ENCODE peak calls at places on chromosomes 12 and 14, in ten cellular contexts. P is SK-N-MC, V is IMR-90, I is adipocyte, U is astrocyte, D is PC-3, J is GM23248, W is neural progenitor cell, H is mammary epithelial cell, C is MM.1S. X is an unnamed sample.

GRCh38 chr14:69770559-69770958 is 3.6 kb downstream of the SRSF5 start:
- DNase-seq in P (no peak), V (no peak), I (no peak), U (no peak), D (no peak), J (no peak), W (no peak), H (no peak), C (no peak), X (no peak)

GRCh38 chr14:93619176-93619793 is 169.0 kb downstream of the PRIMA1 start:
- DNase-seq in P (peak), V (peak), I (peak), U (peak), D (peak), J (peak), W (peak), H (peak), C (peak), X (peak)

GRCh38 chr12:44817687-44818086 is 58.4 kb downstream of the NELL2 start:
- DNase-seq in P (no peak), V (no peak), I (no peak), U (no peak), D (no peak), J (no peak), W (no peak), H (no peak), C (no peak), X (no peak)

GRCh38 chr14:70171719-70172118 is 17.0 kb downstream of the SLC8A3 start:
- DNase-seq in P (no peak), V (no peak), I (no peak), U (no peak), D (no peak), J (no peak), W (no peak), H (no peak), C (no peak), X (no peak)

GRCh38 chr12:44117368-44117767 is 281.5 kb downstream of the TMEM117 start:
- DNase-seq in P (no peak), V (peak), I (no peak), U (no peak), D (peak), J (peak), W (no peak), H (peak), C (no peak), X (no peak)

GRCh38 chr12:94039914-94040313 is 108.5 kb upstream of the PLXNC1 start:
- DNase-seq in P (no peak), V (peak), I (peak), U (no peak), D (no peak), J (peak), W (no peak), H (no peak), C (no peak), X (no peak)

GRCh38 chr12:14272954-14273910 is 92.2 kb upstream of the ATF7IP start:
- DNase-seq in P (no peak), V (peak), I (no peak), U (no peak), D (peak), J (no peak), W (no peak), H (peak), C (no peak), X (no peak)

GRCh38 chr12:47193066-47193465 is 113.3 kb upstream of the AMIGO2 start:
- DNase-seq in P (no peak), V (no peak), I (no peak), U (no peak), D (no peak), J (no peak), W (no peak), H (no peak), C (no peak), X (no peak)

GRCh38 chr14:76098916-76099675 is 52.6 kb upstream of the GPATCH2L start:
- DNase-seq in P (no peak), V (no peak), I (no peak), U (no peak), D (no peak), J (no peak), W (no peak), H (no peak), C (no peak), X (no peak)

GRCh38 chr14:25303934-25304333 is 254.0 kb upstream of the STXBP6 start:
- DNase-seq in P (no peak), V (no peak), I (no peak), U (no peak), D (no peak), J (no peak), W (no peak), H (no peak), C (no peak), X (no peak)

GRCh38 chr14:89466939-89467338 is 49.9 kb upstream of the FOXN3 start:
- DNase-seq in P (no peak), V (peak), I (no peak), U (no peak), D (no peak), J (no peak), W (no peak), H (no peak), C (no peak), X (no peak)

GRCh38 chr12:98644433-98644711 is 216 bp downstream of the IKBIP start:
- DNase-seq in P (no peak), V (no peak), I (no peak), U (no peak), D (no peak), J (no peak), W (no peak), H (peak), C (no peak), X (no peak)

GRCh38 chr14:55249423-55249822 is 21.8 kb upstream of the FBXO34 start:
- DNase-seq in P (no peak), V (peak), I (no peak), U (peak), D (peak), J (peak), W (no peak), H (no peak), C (no peak), X (no peak)

GRCh38 chr14:53628747-53629146 is 327.9 kb downstream of the BMP4 start:
- DNase-seq in P (no peak), V (no peak), I (no peak), U (no peak), D (no peak), J (no peak), W (no peak), H (no peak), C (no peak), X (no peak)

GRCh38 chr12:77031745-77032144 is 33.6 kb downstream of the E2F7 start:
- DNase-seq in P (no peak), V (peak), I (no peak), U (peak), D (no peak), J (peak), W (no peak), H (peak), C (no peak), X (no peak)

GRCh38 chr14:106286697-106287290 is 760.4 kb downstream of the TMEM121 start:
- DNase-seq in P (no peak), V (no peak), I (no peak), U (no peak), D (no peak), J (no peak), W (no peak), H (no peak), C (no peak), X (no peak)

GRCh38 chr14:58617619-58618018 is 20.1 kb upstream of the DACT1 start:
- DNase-seq in P (no peak), V (peak), I (no peak), U (peak), D (no peak), J (peak), W (no peak), H (no peak), C (no peak), X (no peak)

GRCh38 chr14:87065366-87065765 is 927.6 kb downstream of the GALC start:
- DNase-seq in P (no peak), V (no peak), I (no peak), U (no peak), D (no peak), J (no peak), W (no peak), H (no peak), C (no peak), X (no peak)

GRCh38 chr12:52415870-52416750 is 10.0 kb upstream of the KRT82 start:
- DNase-seq in P (no peak), V (peak), I (peak), U (peak), D (peak), J (peak), W (no peak), H (peak), C (no peak), X (peak)

GRCh38 chr12:124611559-124612391 is 44.4 kb upstream of the NCOR2 start:
- DNase-seq in P (no peak), V (no peak), I (no peak), U (no peak), D (no peak), J (no peak), W (no peak), H (no peak), C (no peak), X (no peak)

GRCh38 chr14:55645148-55645547 is 65.1 kb downstream of the KTN1 start:
- DNase-seq in P (no peak), V (no peak), I (no peak), U (no peak), D (no peak), J (no peak), W (no peak), H (no peak), C (no peak), X (no peak)

GRCh38 chr12:73935817-73936216 is 601.8 kb upstream of the ATXN7L3B start:
- DNase-seq in P (no peak), V (no peak), I (peak), U (no peak), D (peak), J (no peak), W (peak), H (peak), C (peak), X (no peak)

GRCh38 chr12:115374480-115375187 is 690.7 kb upstream of the TBX3 start:
- DNase-seq in P (no peak), V (no peak), I (no peak), U (no peak), D (no peak), J (no peak), W (no peak), H (peak), C (no peak), X (no peak)

GRCh38 chr14:54120260-54120659 is 163.6 kb upstream of the BMP4 start:
- DNase-seq in P (no peak), V (no peak), I (no peak), U (peak), D (no peak), J (no peak), W (no peak), H (no peak), C (no peak), X (no peak)

GRCh38 chr12:24424376-24424775 is 474.9 kb upstream of the SOX5 start:
- DNase-seq in P (no peak), V (no peak), I (no peak), U (no peak), D (no peak), J (no peak), W (no peak), H (no peak), C (no peak), X (no peak)

GRCh38 chr12:29591140-29592020 is 93.9 kb upstream of the OVCH1 start:
- DNase-seq in P (no peak), V (peak), I (peak), U (no peak), D (no peak), J (peak), W (peak), H (no peak), C (no peak), X (no peak)

DNA sequence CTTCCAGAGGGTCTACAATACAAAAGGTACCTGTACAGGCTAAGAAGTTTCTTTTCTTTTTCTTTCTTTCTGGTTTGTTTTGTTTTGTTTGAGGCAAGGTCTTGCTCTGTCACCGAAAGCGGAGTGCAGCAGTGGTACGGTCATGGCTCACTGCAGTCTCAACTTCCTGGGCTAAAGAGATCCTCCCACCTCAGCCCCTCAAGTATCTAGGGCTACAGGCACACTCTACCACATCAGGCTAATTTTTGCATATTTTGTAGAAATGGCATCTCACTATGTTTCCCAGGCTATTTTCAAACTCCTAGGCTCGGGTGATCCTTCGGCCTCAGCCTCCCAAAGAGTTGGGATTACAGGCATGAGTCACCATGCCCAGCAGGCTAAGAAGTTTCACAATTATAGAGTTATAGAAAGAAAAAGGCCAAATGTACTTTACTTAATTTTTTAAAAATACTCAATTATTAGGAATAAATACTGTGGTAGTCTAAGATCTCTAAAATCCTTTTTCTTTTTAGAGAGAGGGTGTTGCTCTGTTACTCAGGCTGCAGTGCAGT is 3.0 kb upstream of the PIGH start:
- DNase-seq in P (no peak), V (no peak), I (peak), U (no peak), D (peak), J (no peak), W (no peak), H (peak), C (no peak), X (no peak)
- H3K4me3 ChIP-seq in P (no peak), V (no peak), I (no peak), U (no peak), D (no peak), J (no peak), W (no peak), H (no peak), C (no peak), X (no peak)

GRCh38 chr12:58323676-58324075 is 382.3 kb downstream of the ATP23 start:
- DNase-seq in P (no peak), V (peak), I (no peak), U (no peak), D (no peak), J (no peak), W (no peak), H (no peak), C (no peak), X (no peak)
- H3K9ac ChIP-seq in P (no peak), V (no peak), I (no peak), U (no peak), D (no peak), J (no peak), W (no peak), H (no peak), C (no peak), X (no peak)

DNA sequence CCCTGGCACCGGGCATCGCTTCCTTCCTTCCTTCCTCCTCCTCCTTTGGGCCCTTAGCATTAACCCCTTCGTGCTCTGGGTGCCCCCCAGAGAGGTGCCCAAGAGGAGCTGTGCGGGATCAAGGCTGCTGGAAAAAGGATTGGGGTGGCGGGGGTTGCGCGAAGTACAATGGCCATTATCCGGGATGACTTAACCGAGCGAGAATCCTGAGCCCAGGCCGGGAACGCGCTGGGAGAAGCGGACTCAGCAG is 2.8 kb downstream of the DHH start:
- DNase-seq in P (no peak), V (peak), I (no peak), U (no peak), D (no peak), J (no peak), W (no peak), H (no peak), C (no peak), X (no peak)
- H3K4me3 ChIP-seq in P (no peak), V (no peak), I (peak), U (peak), D (peak), J (peak), W (peak), H (no peak), C (peak), X (no peak)

GRCh38 chr12:64669270-64669842 is 59.1 kb downstream of the RASSF3 start:
- DNase-seq in P (no peak), V (peak), I (no peak), U (no peak), D (peak), J (no peak), W (no peak), H (peak), C (peak), X (peak)
- H3K9ac ChIP-seq in P (no peak), V (no peak), I (no peak), U (no peak), D (no peak), J (no peak), W (no peak), H (peak), C (peak), X (peak)